ENCODE peak calls at places on chromosomes 11 and 22, in four cellular contexts. K is endothelial cell, R is iris pigment epithelial cell, P is ovary. N is an unnamed sample.

GRCh38 chr11:61718613-61719302 is 33.7 kb upstream of the MYRF start:
- DNase-seq in R (peak), K (peak), P (peak), N (no peak)

GRCh38 chr22:24741769-24742168 is 32.8 kb downstream of the PIWIL3 start:
- DNase-seq in R (no peak), K (no peak), P (no peak), N (no peak)

GRCh38 chr11:10307022-10307410 is 2.1 kb downstream of the ADM start:
- DNase-seq in K (no peak), P (no peak), R (peak), N (no peak)

GRCh38 chr11:44632466-44633123 is 67.1 kb downstream of the CD82 start:
- DNase-seq in R (peak), K (peak), P (no peak), N (peak)

GRCh38 chr11:126132319-126132718 is 69.7 kb upstream of the CDON start:
- DNase-seq in K (no peak), P (peak), R (peak), N (peak)

GRCh38 chr22:50009765-50010675 is 2.5 kb downstream of the IL17REL start:
- DNase-seq in P (peak), R (no peak), K (peak), N (no peak)

GRCh38 chr11:89293966-89294679 is 116.4 kb downstream of the TYR start:
- DNase-seq in P (peak), K (peak), R (peak), N (peak)

GRCh38 chr11:11480951-11481350 is 127.9 kb upstream of the CSNK2A3 start:
- DNase-seq in R (no peak), P (no peak), K (no peak), N (no peak)

GRCh38 chr11:60265373-60266214 is 14.9 kb upstream of the MS4A4A start:
- DNase-seq in P (no peak), R (peak), K (peak), N (no peak)

GRCh38 chr11:83284501-83285051 is 1.6 kb downstream of the CCDC90B start:
- DNase-seq in P (no peak), K (no peak), R (no peak), N (no peak)

GRCh38 chr11:111819161-111820058 is 52.0 kb downstream of the ALG9 start:
- DNase-seq in R (peak), K (no peak), P (no peak), N (peak)

GRCh38 chr11:71477637-71478011 is 24.6 kb downstream of the NADSYN1 start:
- DNase-seq in P (no peak), R (no peak), K (no peak), N (no peak)

N was measured in psoas muscle.